ENCODE peak calls at places on chromosomes 5 and 9, in four cellular contexts. One of them, this sample, is unnamed.

GRCh38 chr5:143717400-143717799 is 94.6 kb upstream of the HMHB1 start:
- DNase-seq in IMR-90: peak
- DNase-seq in K562: no peak
- DNase-seq in GM12878: no peak
- DNase-seq in this sample: no peak

GRCh38 chr9:136662656-136663310 is at the start of gene EGFL7:
- DNase-seq in IMR-90: no peak
- DNase-seq in K562: peak
- DNase-seq in GM12878: no peak
- DNase-seq in this sample: no peak

GRCh38 chr5:97544279-97545077 is 361.4 kb upstream of the RIOK2 start:
- DNase-seq in IMR-90: peak
- DNase-seq in K562: no peak
- DNase-seq in GM12878: no peak
- DNase-seq in this sample: no peak

GRCh38 chr9:128992995-128993394 is 35.1 kb downstream of the SH3GLB2 start:
- DNase-seq in IMR-90: no peak
- DNase-seq in K562: no peak
- DNase-seq in GM12878: no peak
- DNase-seq in this sample: peak

GRCh38 chr5:146906803-146907202 is 28.2 kb upstream of the PPP2R2B start:
- DNase-seq in IMR-90: no peak
- DNase-seq in K562: no peak
- DNase-seq in GM12878: no peak
- DNase-seq in this sample: no peak

GRCh38 chr9:120413121-120414048 is 166.6 kb downstream of the CDK5RAP2 start:
- DNase-seq in IMR-90: no peak
- DNase-seq in K562: no peak
- DNase-seq in GM12878: no peak
- DNase-seq in this sample: no peak

GRCh38 chr5:79059674-79060073 is 9.8 kb downstream of the DMGDH start:
- DNase-seq in IMR-90: no peak
- DNase-seq in K562: no peak
- DNase-seq in GM12878: no peak
- DNase-seq in this sample: no peak

GRCh38 chr5:181234455-181235306 is 9.0 kb downstream of the RACK1 start:
- DNase-seq in IMR-90: no peak
- DNase-seq in K562: no peak
- DNase-seq in GM12878: no peak
- DNase-seq in this sample: no peak

GRCh38 chr5:1204693-1205242 is 3.4 kb downstream of the SLC6A19 start:
- DNase-seq in IMR-90: peak
- DNase-seq in K562: peak
- DNase-seq in GM12878: no peak
- DNase-seq in this sample: peak

GRCh38 chr5:57783693-57784092 is 301.1 kb upstream of the ACTBL2 start:
- DNase-seq in IMR-90: no peak
- DNase-seq in K562: no peak
- DNase-seq in GM12878: no peak
- DNase-seq in this sample: no peak

GRCh38 chr9:35856882-35857281 is 13.3 kb downstream of the OR13J1 start:
- DNase-seq in IMR-90: no peak
- DNase-seq in K562: no peak
- DNase-seq in GM12878: no peak
- DNase-seq in this sample: no peak

GRCh38 chr5:159240301-159240870 is 22.7 kb upstream of the UBLCP1 start:
- DNase-seq in IMR-90: peak
- DNase-seq in K562: no peak
- DNase-seq in GM12878: no peak
- DNase-seq in this sample: peak

GRCh38 chr5:178386532-178386931 is 153.9 kb upstream of the PHYKPL start:
- DNase-seq in IMR-90: no peak
- DNase-seq in K562: no peak
- DNase-seq in GM12878: no peak
- DNase-seq in this sample: no peak

GRCh38 chr5:132459983-132460834 is 30.4 kb downstream of the IRF1 start:
- DNase-seq in IMR-90: no peak
- DNase-seq in K562: peak
- DNase-seq in GM12878: no peak
- DNase-seq in this sample: no peak

GRCh38 chr9:135067091-135067710 is 20.3 kb upstream of the OLFM1 start:
- DNase-seq in IMR-90: no peak
- DNase-seq in K562: no peak
- DNase-seq in GM12878: no peak
- DNase-seq in this sample: no peak

GRCh38 chr5:43854697-43855292 is 251.8 kb downstream of the NNT start:
- DNase-seq in IMR-90: peak
- DNase-seq in K562: no peak
- DNase-seq in GM12878: no peak
- DNase-seq in this sample: no peak

GRCh38 chr5:137751869-137752491 is 2.2 kb downstream of the HNRNPA0 start:
- DNase-seq in IMR-90: peak
- DNase-seq in K562: peak
- DNase-seq in GM12878: no peak
- DNase-seq in this sample: peak

GRCh38 chr5:452856-453710 is 10.1 kb downstream of the EXOC3 start:
- DNase-seq in IMR-90: no peak
- DNase-seq in K562: no peak
- DNase-seq in GM12878: no peak
- DNase-seq in this sample: no peak

DNA sequence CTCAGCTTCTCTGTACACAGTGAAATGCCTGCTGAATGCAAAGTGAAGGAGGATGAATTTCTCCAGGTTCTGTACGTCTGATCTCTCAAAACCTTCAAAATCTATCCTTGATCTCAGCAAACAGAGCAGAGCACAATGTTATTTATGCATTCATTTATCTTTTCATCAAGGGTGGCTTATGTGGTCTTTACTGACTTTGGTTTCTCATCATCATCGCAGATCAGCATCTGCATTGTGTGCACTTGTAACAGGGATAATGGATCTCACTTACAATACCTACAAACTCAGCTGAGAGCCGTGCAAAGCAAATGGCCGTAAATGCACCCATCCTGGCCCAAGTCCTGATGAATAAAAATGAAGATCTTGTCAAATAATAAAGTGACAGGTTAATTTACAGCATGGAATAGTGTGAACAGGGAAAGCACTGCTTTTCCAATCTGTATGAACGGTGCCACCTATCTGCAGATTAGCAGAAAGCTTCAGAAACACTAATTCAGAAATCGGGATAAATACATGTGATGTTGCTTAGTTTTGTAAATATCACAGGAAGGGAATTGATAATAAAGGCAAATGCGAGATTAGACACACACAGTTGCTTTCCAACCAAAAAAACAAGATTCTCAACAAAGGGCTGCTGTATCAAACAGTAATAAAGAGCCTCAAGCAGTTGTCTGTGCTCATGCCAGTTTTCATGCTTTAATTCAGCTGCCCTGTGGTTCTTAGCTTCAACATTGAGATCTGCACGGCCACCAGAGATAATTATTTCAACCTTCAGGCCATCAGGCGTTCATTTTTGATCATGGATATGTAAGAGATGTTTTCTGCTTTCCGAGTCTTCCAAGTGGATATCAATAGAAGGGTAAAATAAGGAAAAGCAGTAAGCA is 153.3 kb upstream of the POU5F2 start:
- DNase-seq in IMR-90: peak
- DNase-seq in K562: no peak
- DNase-seq in GM12878: no peak
- DNase-seq in this sample: peak
- TF ChIP-seq ELK1 in IMR-90: no peak
- TF ChIP-seq ELK1 in K562: no peak
- TF ChIP-seq ELK1 in GM12878: no peak
- TF ChIP-seq ELK1 in this sample: no peak

GRCh38 chr5:149959406-149960236 is 937 bp upstream of the SLC26A2 start:
- DNase-seq in IMR-90: peak
- DNase-seq in K562: peak
- DNase-seq in GM12878: peak
- DNase-seq in this sample: peak
- TF ChIP-seq ELK1 in IMR-90: no peak
- TF ChIP-seq ELK1 in K562: no peak
- TF ChIP-seq ELK1 in GM12878: no peak
- TF ChIP-seq ELK1 in this sample: no peak

DNA sequence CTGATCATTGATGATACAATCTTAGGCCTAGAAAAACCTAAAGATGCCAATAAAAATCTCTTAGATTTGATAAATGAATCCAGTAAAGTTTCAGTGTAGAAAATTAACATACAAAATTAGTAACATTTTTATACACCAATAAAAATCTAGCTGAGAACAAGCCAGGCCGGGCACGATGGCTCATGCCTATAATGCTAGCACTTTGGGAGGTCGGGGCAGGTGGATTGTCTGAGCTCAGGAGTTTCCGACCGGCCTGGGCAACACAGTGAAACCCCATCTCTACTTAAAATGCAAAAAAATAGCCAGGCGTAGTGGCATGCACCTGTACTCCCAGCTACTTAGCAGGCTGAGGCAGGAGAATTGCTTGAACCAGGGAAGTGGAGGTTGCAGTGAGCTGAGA is 84.4 kb downstream of the SLCO6A1 start:
- DNase-seq in IMR-90: no peak
- DNase-seq in K562: no peak
- DNase-seq in GM12878: no peak
- DNase-seq in this sample: no peak
- TF ChIP-seq ELK1 in IMR-90: no peak
- TF ChIP-seq ELK1 in K562: no peak
- TF ChIP-seq ELK1 in GM12878: no peak
- TF ChIP-seq ELK1 in this sample: no peak

GRCh38 chr5:123350744-123351143 is 72.5 kb downstream of the CEP120 start:
- DNase-seq in IMR-90: peak
- DNase-seq in K562: no peak
- DNase-seq in GM12878: no peak
- DNase-seq in this sample: no peak
- TF ChIP-seq ELK1 in IMR-90: no peak
- TF ChIP-seq ELK1 in K562: no peak
- TF ChIP-seq ELK1 in GM12878: no peak
- TF ChIP-seq ELK1 in this sample: no peak

GRCh38 chr9:82456621-82457020 is 468.0 kb downstream of the SPATA31D1 start:
- DNase-seq in IMR-90: peak
- DNase-seq in K562: no peak
- DNase-seq in GM12878: no peak
- DNase-seq in this sample: no peak
- TF ChIP-seq ELK1 in IMR-90: no peak
- TF ChIP-seq ELK1 in K562: no peak
- TF ChIP-seq ELK1 in GM12878: no peak
- TF ChIP-seq ELK1 in this sample: no peak

GRCh38 chr9:72292874-72293607 is 72.0 kb downstream of the ZFAND5 start:
- DNase-seq in IMR-90: peak
- DNase-seq in K562: no peak
- DNase-seq in GM12878: no peak
- DNase-seq in this sample: peak
- TF ChIP-seq ELK1 in IMR-90: no peak
- TF ChIP-seq ELK1 in K562: no peak
- TF ChIP-seq ELK1 in GM12878: no peak
- TF ChIP-seq ELK1 in this sample: no peak

DNA sequence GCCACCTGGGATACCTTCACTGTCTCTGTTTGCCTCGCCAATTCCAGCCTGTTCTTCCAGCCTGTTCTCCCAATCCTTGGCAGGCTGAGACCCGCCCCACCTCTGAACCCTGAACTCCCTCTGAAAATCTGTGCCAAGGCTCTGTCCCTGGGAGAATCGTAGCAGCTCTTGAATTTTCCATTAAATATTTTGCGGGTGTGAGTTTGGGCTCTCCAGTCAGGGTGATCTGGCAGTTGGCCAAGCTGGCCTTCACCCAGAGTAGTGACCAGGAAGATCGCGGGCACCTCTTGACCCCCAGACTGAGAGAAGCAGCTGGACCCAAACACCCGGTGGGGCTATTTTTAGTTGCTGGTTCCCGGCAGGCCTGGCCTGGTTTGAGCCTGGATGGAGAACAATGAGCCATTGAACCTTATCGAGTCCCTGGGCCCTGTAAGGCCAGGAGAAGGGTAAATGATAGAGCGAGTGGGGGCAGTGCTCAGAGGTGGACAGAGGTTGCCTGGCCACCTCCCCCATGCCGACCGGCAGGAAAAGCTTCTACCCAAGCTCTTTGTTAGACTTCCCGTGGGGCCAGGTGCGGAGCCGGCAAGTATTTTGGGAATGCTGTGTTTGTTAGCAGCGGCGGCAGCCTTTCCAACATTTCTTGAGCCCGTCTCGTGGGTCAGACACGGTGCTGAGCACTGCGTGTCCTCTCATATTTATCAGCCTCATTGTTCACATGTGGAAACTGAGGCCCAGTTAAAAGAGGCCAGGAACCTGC is 146.2 kb downstream of the RGS3 start:
- DNase-seq in IMR-90: peak
- DNase-seq in K562: no peak
- DNase-seq in GM12878: no peak
- DNase-seq in this sample: no peak
- TF ChIP-seq ELK1 in IMR-90: no peak
- TF ChIP-seq ELK1 in K562: no peak
- TF ChIP-seq ELK1 in GM12878: no peak
- TF ChIP-seq ELK1 in this sample: no peak

DNA sequence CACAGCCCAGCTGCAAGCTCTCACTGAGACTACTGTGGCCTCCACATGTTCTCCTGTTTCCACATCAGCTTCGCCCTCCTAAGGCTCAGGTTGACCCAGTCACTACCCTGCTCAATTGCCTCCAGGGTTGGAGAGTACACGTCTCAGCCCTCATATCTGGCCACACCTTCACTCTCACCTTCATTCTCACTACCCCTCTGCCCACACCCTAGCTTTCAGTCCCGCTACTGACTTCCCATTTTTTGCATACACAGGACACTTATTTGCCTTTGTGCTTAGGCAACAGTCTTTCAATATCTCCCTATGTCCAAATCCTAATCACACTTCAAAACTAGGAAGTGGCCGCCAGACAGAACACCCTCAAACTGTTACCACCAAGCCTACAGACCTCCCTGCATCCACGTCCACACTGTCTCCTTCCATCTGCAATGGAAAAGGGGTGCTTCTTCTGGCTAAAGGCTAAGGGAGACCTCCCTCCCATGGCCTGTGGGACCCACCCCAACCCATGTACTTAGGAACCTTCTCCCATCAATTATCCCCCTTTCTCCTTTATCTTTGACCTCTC is 10.9 kb downstream of the MCTP1 start:
- DNase-seq in IMR-90: no peak
- DNase-seq in K562: no peak
- DNase-seq in GM12878: no peak
- DNase-seq in this sample: no peak
- TF ChIP-seq ELK1 in IMR-90: no peak
- TF ChIP-seq ELK1 in K562: no peak
- TF ChIP-seq ELK1 in GM12878: no peak
- TF ChIP-seq ELK1 in this sample: no peak

DNA sequence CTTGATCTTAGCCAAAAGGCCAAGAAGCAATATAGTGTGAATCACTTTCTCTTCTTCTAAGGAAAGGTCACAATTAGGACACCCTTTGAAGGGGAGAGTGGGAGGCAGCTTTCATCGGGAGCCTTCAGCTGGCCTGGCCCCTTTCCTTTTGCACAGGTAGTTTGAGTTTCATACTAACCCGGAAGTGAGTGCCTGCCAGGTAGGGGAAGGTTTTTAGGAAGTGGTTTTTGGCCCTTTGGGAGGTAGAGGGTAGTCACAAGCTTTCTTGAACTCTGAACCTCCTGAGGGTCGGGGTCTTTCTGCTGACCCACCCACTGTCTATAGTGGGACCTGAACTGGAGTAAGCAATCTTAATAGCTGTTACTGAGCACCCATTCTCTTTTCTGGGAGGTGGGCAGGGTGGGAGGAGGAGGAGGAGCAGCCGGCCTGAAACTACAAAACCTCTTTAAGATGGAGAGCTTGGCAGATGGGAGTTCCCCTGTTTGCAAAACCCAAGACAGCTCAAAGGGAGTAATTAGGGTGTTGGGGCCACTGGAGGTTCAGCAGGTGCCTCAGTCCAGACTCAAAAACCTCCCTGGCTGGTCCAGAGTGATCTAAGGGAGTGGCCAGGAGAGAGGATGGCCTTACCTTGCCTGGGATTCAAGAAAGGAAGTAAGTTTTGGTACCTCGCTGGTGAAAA is 6.0 kb downstream of the LARP1 start:
- DNase-seq in IMR-90: no peak
- DNase-seq in K562: no peak
- DNase-seq in GM12878: no peak
- DNase-seq in this sample: no peak
- TF ChIP-seq ELK1 in IMR-90: no peak
- TF ChIP-seq ELK1 in K562: no peak
- TF ChIP-seq ELK1 in GM12878: peak
- TF ChIP-seq ELK1 in this sample: no peak